ENCODE peak calls at places on chromosome 5, in six cellular contexts. O is NCI-H460, N is GM12865, D is AG04449, M is Kasumi-1, T is right lobe of liver. H is an unnamed sample.

GRCh38 chr5:149400304-149400703 is 21.2 kb upstream of the IL17B start:
- DNase-seq in D (no peak), T (no peak), N (no peak), O (no peak), M (no peak), H (no peak)

GRCh38 chr5:36301858-36302603 is at the start of gene RANBP3L:
- DNase-seq in N (peak), D (peak), T (peak), O (no peak), M (no peak), H (no peak)

GRCh38 chr5:115888027-115888426 is 46.3 kb downstream of the AP3S1 start:
- DNase-seq in D (no peak), T (no peak), N (no peak), O (no peak), M (peak), H (no peak)

GRCh38 chr5:75707911-75708509 is 9.2 kb downstream of the POC5 start:
- DNase-seq in O (no peak), D (no peak), T (no peak), N (no peak), M (no peak), H (no peak)

GRCh38 chr5:15499528-15500325 is at the start of gene FBXL7:
- DNase-seq in D (no peak), O (peak), T (peak), N (peak), M (no peak), H (peak)

GRCh38 chr5:98927988-98928801 is 612 bp downstream of the CHD1 start:
- DNase-seq in M (peak), T (peak), O (no peak), D (no peak), N (peak), H (peak)

GRCh38 chr5:132207783-132208182 is 19.9 kb downstream of the P4HA2 start:
- DNase-seq in O (no peak), T (peak), N (no peak), M (no peak), D (no peak), H (no peak)

GRCh38 chr5:145483211-145483610 is 351.9 kb downstream of the PRELID2 start:
- DNase-seq in O (no peak), N (no peak), M (no peak), T (no peak), D (no peak), H (no peak)

GRCh38 chr5:119527346-119527745 is 75.0 kb downstream of the HSD17B4 start:
- DNase-seq in O (no peak), T (no peak), N (no peak), D (no peak), M (no peak), H (no peak)

GRCh38 chr5:126357585-126358342 is 65.4 kb upstream of the GRAMD2B start:
- DNase-seq in D (no peak), N (no peak), T (no peak), O (no peak), M (no peak), H (no peak)

GRCh38 chr5:149141957-149142851 is 911 bp downstream of the ABLIM3 start:
- DNase-seq in O (no peak), T (peak), M (no peak), N (no peak), D (no peak), H (no peak)

GRCh38 chr5:41754857-41755256 is 115.4 kb downstream of the OXCT1 start:
- DNase-seq in M (peak), D (no peak), T (no peak), N (no peak), O (no peak), H (no peak)

GRCh38 chr5:111408817-111409216 is 103.5 kb downstream of the STARD4 start:
- DNase-seq in N (no peak), M (no peak), T (no peak), O (no peak), D (no peak), H (no peak)

GRCh38 chr5:10671041-10672008 is 89.7 kb downstream of the DAP start:
- DNase-seq in O (no peak), T (peak), M (peak), D (no peak), N (no peak), H (no peak)

GRCh38 chr5:158017433-158017832 is 158.5 kb upstream of the CLINT1 start:
- DNase-seq in O (no peak), N (no peak), T (no peak), D (no peak), M (no peak), H (no peak)

GRCh38 chr5:107422494-107422893 is 248.2 kb downstream of the EFNA5 start:
- DNase-seq in T (no peak), M (no peak), N (peak), O (no peak), D (no peak), H (no peak)

GRCh38 chr5:131366428-131366827 is 102.6 kb downstream of the CDC42SE2 start:
- DNase-seq in N (no peak), T (no peak), O (no peak), M (no peak), D (no peak), H (no peak)

GRCh38 chr5:31412324-31412723 is 119.6 kb downstream of the DROSHA start:
- DNase-seq in M (no peak), N (no peak), T (no peak), O (no peak), D (no peak), H (no peak)

GRCh38 chr5:116032991-116033390 is 719 bp downstream of the ARL14EPL start:
- DNase-seq in N (peak), D (no peak), M (no peak), O (no peak), T (no peak), H (peak)

GRCh38 chr5:33275921-33276705 is 164.7 kb upstream of the TARS1 start:
- DNase-seq in T (no peak), M (no peak), O (no peak), N (no peak), D (peak), H (no peak)

GRCh38 chr5:170464280-170465127 is 39.3 kb upstream of the KCNIP1 start:
- DNase-seq in D (no peak), T (no peak), O (no peak), M (no peak), N (no peak), H (no peak)

GRCh38 chr5:42719034-42719433 is 37.6 kb upstream of the CCDC152 start:
- DNase-seq in T (no peak), O (no peak), D (no peak), M (no peak), N (no peak), H (no peak)

H was measured in GM06990.